ENCODE peak calls at places on chromosomes 3 and 15, in four cellular contexts. One of them, this sample, is unnamed.

GRCh38 chr15:65954289-65954741 is 85.0 kb downstream of the RAB11A start:
- DNase-seq in K562: no peak
- DNase-seq in GM12891: no peak
- DNase-seq in GM12878: no peak
- DNase-seq in this sample: no peak

GRCh38 chr3:45318712-45319111 is 69.7 kb upstream of the LARS2 start:
- DNase-seq in GM12878: no peak
- DNase-seq in GM12891: no peak
- DNase-seq in K562: no peak
- DNase-seq in this sample: no peak

GRCh38 chr3:122754867-122755835 is 38.5 kb downstream of the HSPBAP1 start:
- DNase-seq in GM12878: peak; percentile 33
- DNase-seq in K562: peak; percentile 15
- DNase-seq in GM12891: peak; percentile 25
- DNase-seq in this sample: peak; percentile 74

GRCh38 chr15:69300129-69300588 is 1.4 kb downstream of the PAQR5 start:
- DNase-seq in GM12878: no peak
- DNase-seq in K562: no peak
- DNase-seq in GM12891: no peak
- DNase-seq in this sample: peak; percentile 9

GRCh38 chr3:264394-265156 is 68.0 kb downstream of the CHL1 start:
- DNase-seq in K562: no peak
- DNase-seq in GM12891: no peak
- DNase-seq in GM12878: no peak
- DNase-seq in this sample: no peak

GRCh38 chr3:134239538-134239937 is 11.1 kb downstream of the RYK start:
- DNase-seq in GM12891: no peak
- DNase-seq in K562: no peak
- DNase-seq in GM12878: no peak
- DNase-seq in this sample: no peak

GRCh38 chr15:100966997-100967396 is 47.8 kb downstream of the LRRK1 start:
- DNase-seq in GM12891: no peak
- DNase-seq in GM12878: peak; percentile 66
- DNase-seq in K562: no peak
- DNase-seq in this sample: no peak

GRCh38 chr3:95172549-95172948 is 1109.7 kb downstream of the NSUN3 start:
- DNase-seq in GM12878: no peak
- DNase-seq in K562: no peak
- DNase-seq in GM12891: no peak
- DNase-seq in this sample: no peak

GRCh38 chr3:152405915-152406802 is 137.4 kb downstream of the MBNL1 start:
- DNase-seq in K562: no peak
- DNase-seq in GM12878: no peak
- DNase-seq in GM12891: no peak
- DNase-seq in this sample: peak; percentile 75

GRCh38 chr3:183229177-183229576 is 23.9 kb upstream of the B3GNT5 start:
- DNase-seq in GM12878: no peak
- DNase-seq in GM12891: no peak
- DNase-seq in K562: no peak
- DNase-seq in this sample: no peak

GRCh38 chr15:88177451-88177850 is 79.1 kb downstream of the NTRK3 start:
- DNase-seq in GM12878: no peak
- DNase-seq in GM12891: no peak
- DNase-seq in K562: no peak
- DNase-seq in this sample: no peak

GRCh38 chr3:166362698-166363097 is 525.5 kb upstream of the BCHE start:
- DNase-seq in K562: no peak
- DNase-seq in GM12878: no peak
- DNase-seq in GM12891: no peak
- DNase-seq in this sample: no peak

GRCh38 chr15:41256577-41257038 is 25.5 kb downstream of the CHP1 start:
- DNase-seq in GM12891: no peak
- DNase-seq in GM12878: no peak
- DNase-seq in K562: no peak
- DNase-seq in this sample: peak; percentile 45

GRCh38 chr15:62901916-62902554 is 140.5 kb upstream of the TPM1 start:
- DNase-seq in GM12891: no peak
- DNase-seq in K562: no peak
- DNase-seq in GM12878: no peak
- DNase-seq in this sample: peak; percentile 6

GRCh38 chr3:62493116-62493801 is 119.9 kb upstream of the FEZF2 start:
- DNase-seq in K562: no peak
- DNase-seq in GM12878: no peak
- DNase-seq in GM12891: peak; percentile 3
- DNase-seq in this sample: no peak

GRCh38 chr3:65871305-65872141 is 167.2 kb downstream of the MAGI1 start:
- DNase-seq in GM12891: no peak
- DNase-seq in K562: no peak
- DNase-seq in GM12878: no peak
- DNase-seq in this sample: no peak

GRCh38 chr3:71584216-71585061 is 911 bp upstream of the FOXP1 start:
- DNase-seq in GM12878: no peak
- DNase-seq in GM12891: no peak
- DNase-seq in K562: peak; percentile 24
- DNase-seq in this sample: peak; percentile 28

GRCh38 chr15:58314593-58315216 is 117.1 kb upstream of the LIPC start:
- DNase-seq in K562: no peak
- DNase-seq in GM12891: no peak
- DNase-seq in GM12878: no peak
- DNase-seq in this sample: no peak

DNA sequence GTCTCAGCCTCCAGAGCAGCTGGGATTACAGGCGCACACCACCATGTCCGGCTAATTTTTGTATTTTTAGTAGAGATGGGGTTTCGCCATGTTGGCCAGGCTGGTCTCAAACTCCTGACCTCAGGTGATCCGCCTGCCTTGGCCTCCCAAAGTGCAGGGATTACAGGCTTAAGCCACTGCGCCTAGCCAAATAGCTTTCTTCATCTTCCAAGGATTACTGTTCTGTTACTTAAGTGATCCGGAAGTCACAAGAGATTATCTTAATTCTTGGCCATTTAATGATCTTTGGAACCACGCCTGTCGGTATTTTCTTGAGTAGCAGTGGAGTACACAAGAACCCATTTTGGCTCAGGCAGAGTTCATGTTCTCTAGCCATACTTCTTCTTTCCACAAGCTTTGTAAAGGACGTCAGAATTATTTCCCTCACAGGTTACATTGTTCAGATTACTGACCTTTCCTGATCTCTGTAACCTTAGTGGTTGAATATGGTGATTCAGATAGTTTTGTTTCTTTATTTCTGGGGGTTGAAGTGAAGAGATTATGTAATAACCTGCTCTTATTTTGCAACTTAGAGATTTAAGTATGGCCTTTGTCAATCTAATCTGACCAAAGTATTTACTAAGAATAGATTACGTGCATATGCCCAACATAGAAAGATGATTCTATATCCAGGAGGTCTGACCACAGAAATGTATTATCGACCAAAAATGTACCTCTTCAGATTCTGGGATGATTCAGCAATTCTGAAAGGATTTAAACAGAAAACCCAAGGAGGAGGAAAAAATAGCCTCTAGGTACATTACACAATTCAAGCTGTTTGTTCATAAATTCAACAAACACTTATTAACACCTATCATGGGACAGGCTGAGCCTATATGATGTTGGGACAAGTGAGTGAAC is 132.2 kb downstream of the GREM1 start:
- DNase-seq in GM12878: no peak
- DNase-seq in GM12891: no peak
- DNase-seq in K562: no peak
- DNase-seq in this sample: no peak
- TF ChIP-seq POLR2AphosphoS5 in GM12878: no peak
- TF ChIP-seq POLR2AphosphoS5 in GM12891: no peak
- TF ChIP-seq POLR2AphosphoS5 in K562: no peak
- TF ChIP-seq POLR2AphosphoS5 in this sample: no peak

GRCh38 chr15:39517122-39517855 is 63.6 kb upstream of the THBS1 start:
- DNase-seq in GM12891: no peak
- DNase-seq in K562: peak; percentile 72
- DNase-seq in GM12878: no peak
- DNase-seq in this sample: no peak
- TF ChIP-seq SPI1 in GM12891: no peak
- TF ChIP-seq SPI1 in K562: no peak
- TF ChIP-seq SPI1 in GM12878: no peak
- TF ChIP-seq SPI1 in this sample: no peak

DNA sequence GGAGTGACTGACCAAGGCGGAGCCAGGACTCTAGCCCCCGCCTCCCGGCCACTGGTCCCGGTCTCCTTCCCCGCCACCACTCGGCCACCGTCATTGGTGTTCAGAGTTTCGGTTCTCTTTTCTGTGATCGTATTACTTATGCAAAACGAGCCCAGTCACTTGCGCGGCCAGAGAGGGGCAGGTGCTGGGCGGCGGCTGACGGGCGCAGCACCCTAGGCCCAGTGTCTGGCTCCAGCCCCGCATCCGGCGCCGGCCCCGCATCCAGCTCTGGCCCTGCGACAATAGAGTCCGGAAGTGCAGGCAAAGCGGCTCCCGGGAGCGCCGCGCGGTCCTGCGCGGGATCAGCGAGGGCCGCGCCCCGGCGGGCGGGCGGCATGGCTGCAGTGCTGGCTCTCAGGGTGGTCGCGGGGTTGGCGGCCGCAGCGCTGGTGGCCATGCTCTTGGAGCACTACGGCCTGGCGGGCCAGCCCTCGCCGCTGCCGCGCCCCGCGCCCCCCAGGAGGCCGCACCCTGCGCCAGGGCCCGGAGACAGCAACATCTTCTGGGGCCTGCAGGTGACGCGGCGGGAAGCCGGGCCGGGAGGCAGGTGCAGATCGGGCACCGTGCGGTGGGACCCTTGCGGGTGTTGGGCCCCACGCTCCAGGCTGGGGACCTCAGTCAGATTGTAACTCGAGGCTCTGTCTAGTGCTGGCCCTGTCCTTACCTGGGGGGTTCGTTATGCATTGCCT is at the start of gene TMEM62:
- DNase-seq in GM12878: peak; percentile 75
- DNase-seq in K562: peak; percentile 87
- DNase-seq in GM12891: peak; percentile 90
- DNase-seq in this sample: peak; percentile 79
- TF ChIP-seq POLR2AphosphoS5 in GM12878: peak; percentile 97
- TF ChIP-seq POLR2AphosphoS5 in K562: peak; percentile 58
- TF ChIP-seq POLR2AphosphoS5 in GM12891: peak; percentile 89
- TF ChIP-seq POLR2AphosphoS5 in this sample: peak; percentile 73

DNA sequence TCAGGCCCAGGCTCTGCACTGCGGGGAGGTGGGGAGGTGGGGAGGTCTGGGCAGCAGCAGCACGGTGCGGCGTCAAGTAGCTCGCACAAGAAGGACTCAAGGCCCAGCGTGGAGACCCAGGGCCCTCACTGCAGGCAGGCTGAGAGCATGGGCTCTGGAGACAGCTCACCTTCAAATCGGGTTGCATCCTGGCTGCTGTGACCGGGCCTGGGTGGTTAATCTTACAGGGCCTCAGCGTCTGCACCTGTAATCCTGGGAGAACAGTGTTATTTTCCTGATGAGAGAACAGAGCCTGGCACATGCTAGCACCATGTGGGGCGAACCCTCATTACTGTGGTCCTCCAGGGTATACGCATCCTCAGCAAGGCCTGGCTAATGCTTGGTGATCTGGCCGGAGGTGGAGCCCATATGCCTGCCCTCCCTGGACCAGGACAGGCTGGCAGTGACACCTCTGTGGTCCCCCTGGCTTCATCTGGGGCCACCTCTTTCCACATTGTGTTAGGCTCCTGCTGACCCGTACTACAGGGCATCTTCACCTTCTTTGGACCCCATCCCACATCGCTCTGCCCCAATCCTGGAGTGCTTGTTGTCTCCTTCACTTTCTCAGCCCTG is 55.5 kb downstream of the RGMA start:
- DNase-seq in GM12891: no peak
- DNase-seq in K562: no peak
- DNase-seq in GM12878: no peak
- DNase-seq in this sample: no peak
- TF ChIP-seq SPI1 in GM12891: no peak
- TF ChIP-seq SPI1 in K562: no peak
- TF ChIP-seq SPI1 in GM12878: no peak
- TF ChIP-seq SPI1 in this sample: no peak

GRCh38 chr3:29694331-29694730 is 413.5 kb downstream of the RBMS3 start:
- DNase-seq in GM12891: no peak
- DNase-seq in GM12878: no peak
- DNase-seq in K562: no peak
- DNase-seq in this sample: no peak

GRCh38 chr3:29693863-29694262 is 413.0 kb downstream of the RBMS3 start:
- DNase-seq in GM12878: no peak
- DNase-seq in GM12891: no peak
- DNase-seq in K562: no peak
- DNase-seq in this sample: no peak

GRCh38 chr3:29695905-29696238 is 415.0 kb downstream of the RBMS3 start:
- DNase-seq in GM12891: no peak
- DNase-seq in K562: no peak
- DNase-seq in GM12878: no peak
- DNase-seq in this sample: no peak

GRCh38 chr3:29695201-29695904 is 414.5 kb downstream of the RBMS3 start:
- DNase-seq in GM12891: no peak
- DNase-seq in GM12878: no peak
- DNase-seq in K562: no peak
- DNase-seq in this sample: no peak

GRCh38 chr3:29694783-29695182 is 413.9 kb downstream of the RBMS3 start:
- DNase-seq in GM12891: no peak
- DNase-seq in K562: no peak
- DNase-seq in GM12878: no peak
- DNase-seq in this sample: no peak
- TF ChIP-seq POLR2AphosphoS5 in GM12891: no peak
- TF ChIP-seq POLR2AphosphoS5 in K562: no peak
- TF ChIP-seq POLR2AphosphoS5 in GM12878: no peak
- TF ChIP-seq POLR2AphosphoS5 in this sample: no peak

GRCh38 chr3:179181993-179182551 is 33.9 kb downstream of the PIK3CA start:
- DNase-seq in GM12878: no peak
- DNase-seq in K562: no peak
- DNase-seq in GM12891: no peak
- DNase-seq in this sample: no peak
- TF ChIP-seq SPI1 in GM12878: no peak
- TF ChIP-seq SPI1 in K562: no peak
- TF ChIP-seq SPI1 in GM12891: no peak
- TF ChIP-seq SPI1 in this sample: no peak